ENCODE peak calls at places on chromosomes 11 and 22, in five cellular contexts. U is effector memory CD4-positive, alpha-beta T cell; S is transverse colon; N is body of pancreas; J is BE2C. C is an unnamed sample. For H3K4me1 and H3K27me3, the result is how much of the 10 kb centered on the place peaks cover.

GRCh38 chr11:103035656-103036434 is 56.1 kb downstream of the DCUN1D5 start:
- DNase-seq in N (peak), U (no peak), S (no peak), J (peak), C (peak)

GRCh38 chr11:61028135-61028729 is 56.8 kb downstream of the CD6 start:
- DNase-seq in J (no peak), N (no peak), U (no peak), S (peak), C (no peak)

GRCh38 chr11:73178092-73178539 is 36.0 kb upstream of the FCHSD2 start:
- DNase-seq in S (peak), N (peak), J (peak), U (peak), C (peak)

GRCh38 chr22:31289335-31289734 is 3.0 kb downstream of the PIK3IP1 start:
- DNase-seq in J (no peak), S (peak), U (no peak), N (no peak), C (no peak)

GRCh38 chr11:105935791-105936190 is 86.2 kb downstream of the MSANTD4 start:
- DNase-seq in S (no peak), J (no peak), N (no peak), U (no peak), C (no peak)

GRCh38 chr11:84146826-84147225 is 860.7 kb upstream of the CCDC90B start:
- DNase-seq in U (no peak), N (no peak), J (peak), S (no peak), C (no peak)

GRCh38 chr11:14539867-14540475 is 19.8 kb upstream of the PSMA1 start:
- DNase-seq in S (no peak), N (no peak), J (no peak), U (no peak), C (no peak)

GRCh38 chr11:133787379-133788103 is 57.8 kb downstream of the SPATA19 start:
- DNase-seq in N (peak), J (no peak), S (peak), U (no peak), C (no peak)

GRCh38 chr22:17103351-17103750 is 17.8 kb downstream of the TMEM121B start:
- DNase-seq in N (no peak), U (no peak), J (no peak), S (no peak), C (no peak)

GRCh38 chr11:106399075-106399500 is 321.6 kb downstream of the AASDHPPT start:
- DNase-seq in J (no peak), S (no peak), U (no peak), N (peak), C (peak)

GRCh38 chr11:47589103-47589502 is 2.6 kb downstream of the FAM180B start:
- DNase-seq in N (no peak), U (no peak), J (no peak), S (no peak), C (no peak)
- H3K4me1 ChIP-seq in N (under half), U (under half), J (under half), S (under half), C (under half)

GRCh38 chr11:2174361-2174760 is 2.7 kb upstream of the TH start:
- DNase-seq in J (no peak), N (no peak), S (no peak), U (no peak), C (no peak)
- H3K27me3 ChIP-seq in J (under half), N (under half), S (under half), U (under half), C (under half)

GRCh38 chr11:65448418-65449196 is 26.0 kb downstream of the NEAT1 start:
- DNase-seq in N (no peak), U (no peak), J (no peak), S (peak), C (no peak)

GRCh38 chr11:65445101-65445603 is 22.6 kb downstream of the NEAT1 start:
- DNase-seq in N (no peak), U (no peak), S (no peak), J (no peak), C (no peak)

GRCh38 chr11:65448074-65448417 is 25.4 kb downstream of the NEAT1 start:
- DNase-seq in S (no peak), U (no peak), J (no peak), N (no peak), C (no peak)

GRCh38 chr11:65445604-65446445 is 23.2 kb downstream of the NEAT1 start:
- DNase-seq in N (no peak), J (no peak), S (no peak), U (no peak), C (peak)

GRCh38 chr11:65446446-65447277 is 24.1 kb downstream of the NEAT1 start:
- DNase-seq in J (no peak), N (no peak), S (no peak), U (no peak), C (no peak)
- H3K4me1 ChIP-seq in J (under half), N (under half), S (under half), U (under half), C (under half)

GRCh38 chr11:43556892-43557291 is 123.6 kb upstream of the HSD17B12 start:
- DNase-seq in J (no peak), S (no peak), N (no peak), U (no peak), C (no peak)
- H3K27me3 ChIP-seq in J (under half), S (half or more), N (under half), U (under half), C (under half)

GRCh38 chr11:128478305-128478704 is 109.1 kb downstream of the ETS1 start:
- DNase-seq in S (no peak), U (no peak), J (no peak), N (no peak), C (no peak)
- H3K4me1 ChIP-seq in S (under half), U (half or more), J (under half), N (under half), C (under half)

GRCh38 chr22:29719894-29720645 is at the start of gene CABP7:
- DNase-seq in S (no peak), U (no peak), J (peak), N (no peak), C (no peak)
- H3K27me3 ChIP-seq in S (half or more), U (under half), J (under half), N (under half), C (under half)

DNA sequence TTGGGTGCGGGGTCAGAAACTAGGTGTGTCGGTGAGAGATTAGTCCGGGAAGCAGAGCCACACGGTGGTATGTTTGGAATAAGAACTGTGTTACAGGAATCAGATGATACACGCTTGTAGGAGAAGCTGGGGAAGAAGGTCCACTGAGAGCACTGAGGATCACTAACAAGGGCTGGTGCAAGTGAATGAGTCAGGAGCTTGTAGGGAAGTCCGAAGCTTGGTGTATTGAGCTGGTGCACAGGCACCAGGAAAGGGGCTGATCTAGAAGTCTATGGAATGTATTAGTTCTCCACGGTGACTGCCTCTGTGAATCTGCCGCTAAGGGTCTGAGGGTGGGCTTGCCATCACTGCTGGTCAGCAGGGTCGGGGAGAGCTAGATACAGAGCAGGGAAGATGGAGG is 18.8 kb upstream of the GRK3 start:
- DNase-seq in N (no peak), S (no peak), J (no peak), U (no peak), C (no peak)
- H3K4me1 ChIP-seq in N (under half), S (under half), J (under half), U (under half), C (under half)

GRCh38 chr22:22784249-22785039 is 103.2 kb upstream of the IGLL5 start:
- DNase-seq in J (no peak), S (no peak), U (no peak), N (no peak), C (no peak)
- H3K27me3 ChIP-seq in J (under half), S (under half), U (under half), N (under half), C (under half)

GRCh38 chr11:93212094-93212493 is 14.3 kb upstream of the SLC36A4 start:
- DNase-seq in U (no peak), J (no peak), N (no peak), S (no peak), C (no peak)
- H3K4me1 ChIP-seq in U (under half), J (under half), N (under half), S (under half), C (under half)

C was measured in SJCRH30.